ENCODE peak calls at places on chromosomes 4 and X, in six cellular contexts. D, M, K, C, B and X are unnamed samples.

GRCh38 chr4:16483540-16483939 is 257.3 kb upstream of the TAPT1 start:
- DNase-seq in D (no peak), M (no peak), C (no peak), K (no peak), B (no peak), X (no peak)

GRCh38 chr4:73021634-73022033 is 47.9 kb downstream of the COX18 start:
- DNase-seq in C (no peak), K (no peak), D (no peak), M (no peak), B (no peak), X (peak; percentile 28)

GRCh38 chr4:153438916-153439756 is 27.0 kb upstream of the TMEM131L start:
- DNase-seq in D (peak; percentile 22), M (no peak), C (no peak), K (no peak), B (no peak), X (peak; percentile 49)

GRCh38 chr4:111854494-111855087 is 290.7 kb upstream of the FAM241A start:
- DNase-seq in D (peak; percentile 2), K (no peak), B (no peak), C (no peak), M (peak; percentile 1), X (no peak)

GRCh38 chrX:20237864-20238263 is 28.8 kb downstream of the RPS6KA3 start:
- DNase-seq in B (no peak), K (no peak), D (no peak), M (no peak), C (no peak), X (no peak)

GRCh38 chrX:13816899-13817298 is at the start of gene GPM6B:
- DNase-seq in B (no peak), D (no peak), C (no peak), K (no peak), M (no peak), X (no peak)

GRCh38 chr4:6024450-6024960 is 6.3 kb upstream of the C4orf50 start:
- DNase-seq in M (no peak), C (no peak), K (no peak), B (no peak), D (no peak), X (no peak)

GRCh38 chrX:38375888-38376287 is 23.5 kb downstream of the OTC start:
- DNase-seq in D (no peak), C (no peak), K (no peak), B (no peak), M (no peak), X (peak; percentile 0)

GRCh38 chrX:71103110-71103983 is 3.2 kb downstream of the CXorf65 start:
- DNase-seq in C (peak; percentile 39), D (peak; percentile 56), B (no peak), K (peak; percentile 22), M (no peak), X (peak; percentile 16)

GRCh38 chr4:98482847-98483806 is 175.3 kb downstream of the TSPAN5 start:
- DNase-seq in D (peak; percentile 30), B (no peak), M (no peak), K (no peak), C (no peak), X (peak; percentile 15)

GRCh38 chr4:67546971-67547370 is 1.7 kb upstream of the CENPC start:
- DNase-seq in B (no peak), M (no peak), D (no peak), C (no peak), K (no peak), X (no peak)

GRCh38 chr4:61200195-61200990 is at the start of gene ADGRL3:
- DNase-seq in D (no peak), B (no peak), K (peak; percentile 41), C (no peak), M (peak; percentile 55), X (no peak)

GRCh38 chr4:72987741-72988729 is 81.5 kb downstream of the COX18 start:
- DNase-seq in B (no peak), D (no peak), K (no peak), M (no peak), C (no peak), X (no peak)

GRCh38 chr4:114400531-114400930 is 198.1 kb upstream of the UGT8 start:
- DNase-seq in K (no peak), C (no peak), M (no peak), B (no peak), D (no peak), X (no peak)

GRCh38 chrX:13658602-13659001 is 5.7 kb downstream of the TCEANC start:
- DNase-seq in M (no peak), C (no peak), B (no peak), K (no peak), D (no peak), X (peak; percentile 30)

GRCh38 chr4:161817822-161818412 is 345.9 kb downstream of the FSTL5 start:
- DNase-seq in M (no peak), D (no peak), B (no peak), K (no peak), C (no peak), X (no peak)

GRCh38 chrX:57984620-57985019 is 74.4 kb upstream of the ZXDA start:
- DNase-seq in C (no peak), D (no peak), B (no peak), M (no peak), K (no peak), X (no peak)

GRCh38 chr4:36024901-36025610 is 219.3 kb downstream of the ARAP2 start:
- DNase-seq in M (no peak), B (no peak), C (no peak), K (no peak), D (no peak), X (no peak)

GRCh38 chr4:150150545-150151156 is 72.4 kb downstream of the DCLK2 start:
- DNase-seq in B (no peak), K (peak; percentile 32), M (no peak), C (no peak), D (no peak), X (no peak)

GRCh38 chr4:128811571-128812359 is 2.3 kb downstream of the JADE1 start:
- DNase-seq in D (peak; percentile 86), B (peak; percentile 59), M (peak; percentile 79), K (peak; percentile 92), C (peak; percentile 67), X (peak; percentile 79)

GRCh38 chr4:118338981-118339765 is 13.6 kb downstream of the PRSS12 start:
- DNase-seq in B (no peak), D (no peak), K (no peak), C (no peak), M (no peak), X (no peak)

GRCh38 chrX:153665726-153666306 is 7.8 kb downstream of the PNCK start:
- DNase-seq in K (no peak), M (no peak), B (no peak), D (no peak), C (no peak), X (no peak)

GRCh38 chr4:127631420-127631819 is 1.3 kb upstream of the INTU start:
- DNase-seq in M (no peak), K (no peak), C (no peak), D (no peak), B (no peak), X (no peak)

GRCh38 chrX:18146954-18147353 is 73.7 kb downstream of the BEND2 start:
- DNase-seq in C (no peak), B (no peak), K (no peak), D (peak; percentile 0), M (no peak), X (no peak)

GRCh38 chr4:76459291-76459723 is 24.3 kb downstream of the SHROOM3 start:
- DNase-seq in C (no peak), B (no peak), K (no peak), D (no peak), M (no peak), X (no peak)

GRCh38 chr4:8121236-8122015 is 37.2 kb downstream of the ABLIM2 start:
- DNase-seq in M (no peak), K (peak; percentile 9), D (no peak), C (no peak), B (no peak), X (no peak)